ENCODE peak calls at places on chromosome 22, in ten cellular contexts. J, F, I, W, A, D, M, L, B and S are unnamed samples.

GRCh38 chr22:47282851-47283250 is 520.4 kb downstream of the TBC1D22A start:
- DNase-seq in J (no peak), F (no peak), I (no peak), W (no peak), A (no peak), D (no peak), M (no peak), L (no peak), B (no peak), S (no peak)

GRCh38 chr22:24233235-24233634 is 11.6 kb downstream of the GGT5 start:
- DNase-seq in J (no peak), F (no peak), I (no peak), W (no peak), A (no peak), D (no peak), M (no peak), L (no peak), B (no peak), S (no peak)

GRCh38 chr22:35312198-35313059 is 12.7 kb downstream of the TOM1 start:
- DNase-seq in J (peak; percentile 67), F (peak; percentile 16), I (no peak), W (peak; percentile 52), A (no peak), D (peak; percentile 30), M (no peak), L (no peak), B (no peak), S (no peak)

GRCh38 chr22:47623740-47624103 is 861.3 kb downstream of the TBC1D22A start:
- DNase-seq in J (no peak), F (no peak), I (peak; percentile 23), W (peak; percentile 40), A (no peak), D (no peak), M (no peak), L (no peak), B (no peak), S (no peak)

GRCh38 chr22:33923033-33923432 is 2.8 kb upstream of the LARGE1 start:
- DNase-seq in J (no peak), F (no peak), I (no peak), W (no peak), A (no peak), D (no peak), M (no peak), L (no peak), B (no peak), S (no peak)

GRCh38 chr22:33785283-33785991 is 134.8 kb downstream of the LARGE1 start:
- DNase-seq in J (no peak), F (no peak), I (no peak), W (no peak), A (no peak), D (no peak), M (peak; percentile 24), L (no peak), B (no peak), S (peak; percentile 19)

GRCh38 chr22:39773976-39774539 is 119.5 kb downstream of the ENTHD1 start:
- DNase-seq in J (peak; percentile 13), F (no peak), I (no peak), W (no peak), A (no peak), D (no peak), M (peak; percentile 73), L (peak; percentile 10), B (no peak), S (no peak)

GRCh38 chr22:49156662-49157285 is 670.9 kb downstream of the BRD1 start:
- DNase-seq in J (peak; percentile 17), F (no peak), I (peak; percentile 39), W (no peak), A (no peak), D (peak; percentile 57), M (no peak), L (no peak), B (no peak), S (peak; percentile 57)

GRCh38 chr22:42326786-42327185 is 56.3 kb upstream of the TCF20 start:
- DNase-seq in J (no peak), F (no peak), I (no peak), W (no peak), A (no peak), D (no peak), M (no peak), L (no peak), B (no peak), S (no peak)

GRCh38 chr22:38313384-38313955 is 3.8 kb downstream of the CSNK1E start:
- DNase-seq in J (peak; percentile 75), F (no peak), I (peak; percentile 50), W (peak; percentile 95), A (no peak), D (peak; percentile 85), M (peak; percentile 35), L (no peak), B (no peak), S (no peak)

GRCh38 chr22:38345782-38346181 is 28.5 kb upstream of the CSNK1E start:
- DNase-seq in J (no peak), F (no peak), I (peak; percentile 19), W (peak; percentile 28), A (peak; percentile 8), D (peak; percentile 29), M (no peak), L (no peak), B (no peak), S (no peak)

GRCh38 chr22:19843857-19844422 is 10.7 kb downstream of the GNB1L start:
- DNase-seq in J (no peak), F (no peak), I (no peak), W (peak; percentile 64), A (no peak), D (peak; percentile 73), M (no peak), L (no peak), B (no peak), S (no peak)

GRCh38 chr22:37912171-37912570 is 6.1 kb downstream of the MICALL1 start:
- DNase-seq in J (no peak), F (no peak), I (no peak), W (no peak), A (no peak), D (no peak), M (no peak), L (no peak), B (no peak), S (no peak)

GRCh38 chr22:27473533-27473932 is 328.0 kb downstream of the MN1 start:
- DNase-seq in J (no peak), F (peak; percentile 56), I (no peak), W (no peak), A (no peak), D (no peak), M (no peak), L (no peak), B (no peak), S (no peak)

GRCh38 chr22:38414009-38414395 is 41.0 kb downstream of the KCNJ4 start:
- DNase-seq in J (no peak), F (no peak), I (no peak), W (peak; percentile 54), A (no peak), D (peak; percentile 36), M (no peak), L (peak; percentile 14), B (no peak), S (no peak)

DNA sequence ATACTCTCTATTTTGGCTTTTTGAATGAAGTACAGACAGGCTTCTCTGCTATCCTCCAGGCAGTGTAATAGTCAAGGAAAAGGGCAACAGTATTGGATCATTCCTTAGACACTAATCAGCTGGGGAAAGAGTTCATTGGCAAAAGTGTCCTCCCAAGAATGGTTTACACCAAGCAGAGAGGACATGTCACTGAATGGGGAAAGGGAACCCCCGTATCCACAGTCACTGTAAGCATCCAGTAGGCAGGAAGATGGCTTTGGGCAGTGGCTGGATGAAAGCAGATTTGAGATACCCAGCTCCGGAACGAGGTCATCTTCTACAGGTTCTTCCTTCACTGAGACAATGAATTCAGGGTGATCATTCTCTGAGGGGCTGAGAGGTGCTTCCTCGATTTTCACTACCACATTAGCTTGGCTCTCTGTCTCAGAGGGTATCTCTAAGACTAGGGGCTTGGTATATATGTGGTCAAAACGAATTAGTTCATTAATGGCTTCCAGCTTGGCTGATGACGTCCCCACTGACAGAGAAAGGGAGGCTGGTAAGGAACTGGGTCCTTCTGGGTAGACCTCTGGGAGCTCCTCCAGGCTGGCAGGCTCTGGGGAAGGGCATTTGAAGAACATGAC is 5.2 kb downstream of the XBP1 start:
- DNase-seq in J (no peak), F (no peak), I (no peak), W (no peak), A (no peak), D (no peak), M (no peak), L (no peak), B (no peak), S (no peak)
- TF ChIP-seq POLR2AphosphoS5 in J (peak; percentile 26), F (peak; percentile 32), I (peak; percentile 14), W (no peak), A (no peak), D (no peak), M (peak; percentile 61), L (peak; percentile 17), B (no peak), S (no peak)

DNA sequence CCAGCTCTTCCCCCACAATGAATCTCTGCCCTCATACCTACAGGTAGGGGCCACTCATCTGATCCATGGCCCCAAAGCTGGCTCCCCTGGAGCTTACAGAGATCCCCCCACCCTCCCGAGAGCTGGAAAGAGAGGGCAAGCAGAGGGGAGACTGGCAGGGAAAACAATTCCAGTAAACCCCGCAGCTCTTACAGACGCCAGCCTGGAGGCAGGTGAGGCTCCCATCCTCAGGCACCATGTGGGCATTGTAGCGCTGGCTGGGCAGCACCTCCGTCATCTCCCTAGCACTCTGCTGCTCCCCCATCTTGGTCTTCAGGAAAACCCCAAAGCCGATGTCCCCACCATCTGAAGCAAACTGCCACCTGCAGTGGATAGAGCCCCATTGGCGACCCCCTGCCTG is 14.1 kb downstream of the SEC14L4 start:
- DNase-seq in J (no peak), F (no peak), I (no peak), W (no peak), A (no peak), D (no peak), M (no peak), L (no peak), B (no peak), S (no peak)
- TF ChIP-seq POLR2AphosphoS5 in J (no peak), F (no peak), I (no peak), W (no peak), A (no peak), D (no peak), M (no peak), L (no peak), B (no peak), S (no peak)

DNA sequence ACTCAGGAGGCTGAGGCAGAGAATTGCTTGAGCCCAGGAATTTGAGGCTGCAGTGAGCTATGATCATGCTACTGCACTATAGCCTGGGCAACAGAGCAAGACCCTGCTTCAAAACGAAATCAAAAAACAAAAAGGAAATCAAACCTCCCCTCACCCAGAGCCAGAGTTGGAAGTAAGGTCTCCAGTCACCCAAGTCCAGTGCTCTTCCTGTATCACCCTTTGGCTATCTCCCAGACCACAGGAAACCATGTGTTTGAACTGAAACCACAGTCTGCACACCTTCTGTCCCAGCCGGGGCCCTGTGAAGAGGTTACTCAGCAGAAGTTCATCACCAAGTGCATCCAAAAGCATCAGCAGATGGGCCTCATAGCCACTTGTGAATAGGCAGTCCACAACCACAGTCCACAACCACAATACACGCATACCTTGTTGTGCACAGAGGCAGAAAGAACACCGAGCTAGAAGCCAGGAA is 4.6 kb downstream of the MYH9 start:
- DNase-seq in J (peak; percentile 83), F (no peak), I (peak; percentile 68), W (no peak), A (peak; percentile 74), D (peak; percentile 85), M (peak; percentile 89), L (peak; percentile 57), B (no peak), S (no peak)
- TF ChIP-seq POLR2AphosphoS5 in J (peak; percentile 75), F (no peak), I (peak; percentile 63), W (peak; percentile 47), A (no peak), D (no peak), M (peak; percentile 81), L (peak; percentile 54), B (peak; percentile 13), S (peak; percentile 48)

GRCh38 chr22:44225812-44226211 is 45.1 kb downstream of the PARVG start:
- DNase-seq in J (no peak), F (no peak), I (no peak), W (no peak), A (no peak), D (no peak), M (no peak), L (no peak), B (no peak), S (no peak)
- TF ChIP-seq POLR2AphosphoS5 in J (no peak), F (no peak), I (no peak), W (no peak), A (no peak), D (no peak), M (no peak), L (no peak), B (no peak), S (no peak)